ENCODE peak calls at places on chromosomes 11 and 22, in five cellular contexts. T, U, W, Y and J are unnamed samples.

GRCh38 chr11:32113637-32114203 is 22.8 kb downstream of the RCN1 start:
- DNase-seq in T (no peak), U (no peak), W (no peak), Y (no peak), J (no peak)

GRCh38 chr11:44973634-44974401 is 23.1 kb upstream of the TP53I11 start:
- DNase-seq in T (no peak), U (no peak), W (no peak), Y (no peak), J (no peak)

GRCh38 chr11:118277312-118277711 is 13.2 kb upstream of the MPZL2 start:
- DNase-seq in T (no peak), U (no peak), W (no peak), Y (no peak), J (peak; percentile 34)

GRCh38 chr11:32411937-32412615 is 23.3 kb downstream of the WT1 start:
- DNase-seq in T (no peak), U (no peak), W (no peak), Y (no peak), J (no peak)

GRCh38 chr11:68371176-68372041 is 59.0 kb downstream of the LRP5 start:
- DNase-seq in T (no peak), U (peak; percentile 66), W (peak; percentile 79), Y (no peak), J (no peak)

GRCh38 chr11:110287537-110287936 is 8.9 kb downstream of the RDX start:
- DNase-seq in T (no peak), U (no peak), W (peak; percentile 31), Y (no peak), J (no peak)

GRCh38 chr11:102320679-102321078 is 3.4 kb downstream of the BIRC3 start:
- DNase-seq in T (no peak), U (no peak), W (no peak), Y (no peak), J (no peak)

GRCh38 chr22:43811777-43812148 is 342 bp downstream of the EFCAB6 start:
- DNase-seq in T (no peak), U (no peak), W (peak; percentile 19), Y (no peak), J (no peak)

GRCh38 chr11:2186669-2187266 is 15.2 kb upstream of the TH start:
- DNase-seq in T (no peak), U (peak; percentile 47), W (peak; percentile 30), Y (no peak), J (no peak)

GRCh38 chr22:47203554-47203991 is 441.1 kb downstream of the TBC1D22A start:
- DNase-seq in T (no peak), U (no peak), W (no peak), Y (no peak), J (no peak)

GRCh38 chr11:30346068-30346688 is 23.3 kb downstream of the ARL14EP start:
- DNase-seq in T (peak; percentile 49), U (no peak), W (peak; percentile 72), Y (no peak), J (peak; percentile 24)

GRCh38 chr11:62988281-62988680 is 3.5 kb upstream of the SLC22A6 start:
- DNase-seq in T (no peak), U (no peak), W (no peak), Y (no peak), J (no peak)

GRCh38 chr11:2662024-2662312 is 37.8 kb downstream of the KCNQ1OT1 start:
- DNase-seq in T (no peak), U (no peak), W (no peak), Y (no peak), J (no peak)

GRCh38 chr11:84855846-84856245 is 771.3 kb downstream of the DLG2 start:
- DNase-seq in T (peak; percentile 11), U (no peak), W (no peak), Y (no peak), J (no peak)

GRCh38 chr22:50548046-50548912 is 2.6 kb downstream of the KLHDC7B start:
- DNase-seq in T (no peak), U (peak; percentile 67), W (no peak), Y (no peak), J (peak; percentile 76)

GRCh38 chr22:49301398-49302149 is 526.1 kb downstream of the BRD1 start:
- DNase-seq in T (no peak), U (no peak), W (no peak), Y (no peak), J (no peak)

GRCh38 chr22:45994516-45995404 is 17.8 kb upstream of the WNT7B start:
- DNase-seq in T (no peak), U (peak; percentile 81), W (peak; percentile 39), Y (peak; percentile 87), J (peak; percentile 83)

GRCh38 chr11:61496602-61497400 is 11.7 kb upstream of the LRRC10B start:
- DNase-seq in T (no peak), U (no peak), W (no peak), Y (no peak), J (no peak)

GRCh38 chr11:44260081-44260480 is 49.9 kb downstream of the ALX4 start:
- DNase-seq in T (no peak), U (no peak), W (peak; percentile 75), Y (no peak), J (no peak)

GRCh38 chr11:17921620-17922473 is 91.0 kb downstream of the SERGEF start:
- DNase-seq in T (no peak), U (no peak), W (no peak), Y (no peak), J (no peak)

GRCh38 chr11:35791088-35791958 is 128.7 kb downstream of the TRIM44 start:
- DNase-seq in T (no peak), U (no peak), W (no peak), Y (no peak), J (no peak)

GRCh38 chr22:44677299-44678244 is 24.4 kb upstream of the PRR5 start:
- DNase-seq in T (no peak), U (no peak), W (no peak), Y (no peak), J (no peak)

GRCh38 chr11:9428706-9429105 is 32.1 kb upstream of the ZNF143 start:
- DNase-seq in T (no peak), U (no peak), W (no peak), Y (no peak), J (no peak)

GRCh38 chr22:44391481-44392445 is 79.0 kb upstream of the SHISAL1 start:
- DNase-seq in T (no peak), U (no peak), W (no peak), Y (no peak), J (no peak)

GRCh38 chr11:7577226-7577882 is 63.6 kb downstream of the PPFIBP2 start:
- DNase-seq in T (no peak), U (no peak), W (no peak), Y (no peak), J (no peak)

GRCh38 chr11:32613500-32614151 is 30.0 kb downstream of the EIF3M start:
- DNase-seq in T (no peak), U (no peak), W (no peak), Y (no peak), J (no peak)

GRCh38 chr11:129143335-129143734 is 48.8 kb downstream of the ARHGAP32 start:
- DNase-seq in T (peak; percentile 97), U (no peak), W (no peak), Y (peak; percentile 54), J (no peak)

DNA sequence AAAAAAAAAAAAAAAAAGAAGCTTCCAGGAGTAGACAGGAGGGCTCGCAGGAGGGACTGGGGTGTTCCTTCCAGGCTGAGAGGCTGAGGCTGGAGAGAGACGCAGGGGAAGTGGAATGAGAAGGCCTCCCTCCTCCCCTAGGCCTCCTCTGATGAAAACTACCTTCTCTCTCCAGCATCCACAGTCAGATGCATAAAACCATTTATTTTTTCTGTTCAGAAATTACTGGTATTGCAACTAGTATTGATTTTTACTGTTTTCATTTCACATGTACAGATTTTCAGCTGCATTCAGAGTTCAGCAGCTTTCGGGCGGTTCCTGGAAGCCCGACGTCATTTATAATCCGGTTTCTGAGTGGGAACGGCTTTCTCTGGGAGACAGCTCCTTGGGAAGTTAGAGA is 6.8 kb upstream of the NFAM1 start:
- DNase-seq in T (no peak), U (no peak), W (no peak), Y (no peak), J (no peak)
- TF ChIP-seq CTCF in T (no peak), U (no peak), W (no peak), Y (no peak), J (no peak)

DNA sequence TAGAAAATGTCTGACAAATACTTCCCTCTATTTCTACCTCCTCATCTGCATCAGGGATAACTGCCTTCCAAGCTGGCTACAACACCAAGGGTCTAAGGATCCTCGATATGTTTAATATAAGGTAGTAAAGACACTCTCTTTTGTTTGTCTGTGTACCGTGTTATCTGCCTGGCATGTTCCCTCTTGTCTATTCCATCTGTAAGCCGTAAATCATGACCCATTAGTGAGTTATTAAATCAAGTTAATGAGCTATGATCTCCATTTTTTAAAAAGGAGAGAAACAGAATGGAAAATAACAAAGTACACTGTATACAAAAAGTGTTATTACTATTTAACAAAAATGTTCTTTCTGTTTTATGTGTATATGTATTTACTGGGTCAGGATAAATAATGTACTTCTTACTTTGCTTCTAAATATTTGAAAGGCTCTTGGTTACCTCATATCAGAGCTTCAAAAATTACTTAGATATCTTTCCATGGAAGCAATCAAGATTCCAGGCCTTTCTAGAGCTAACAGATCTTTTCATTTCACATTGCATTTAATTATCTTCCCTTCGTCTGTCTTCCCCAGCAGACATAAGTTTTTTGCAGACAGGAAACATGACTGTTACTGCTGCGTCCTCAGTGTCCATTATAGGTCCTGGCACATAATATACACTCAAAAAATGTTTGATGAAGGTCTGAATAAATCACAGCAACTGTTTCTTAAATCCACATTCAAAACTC is 342.6 kb upstream of the CCDC90B start:
- DNase-seq in T (no peak), U (no peak), W (no peak), Y (no peak), J (no peak)
- TF ChIP-seq CTCF in T (no peak), U (no peak), W (no peak), Y (no peak), J (no peak)

GRCh38 chr22:26377170-26377825 is 51.8 kb upstream of the ASPHD2 start:
- DNase-seq in T (no peak), U (no peak), W (no peak), Y (no peak), J (no peak)
- TF ChIP-seq CTCF in T (peak; percentile 22), U (no peak), W (no peak), Y (no peak), J (peak; percentile 6)

DNA sequence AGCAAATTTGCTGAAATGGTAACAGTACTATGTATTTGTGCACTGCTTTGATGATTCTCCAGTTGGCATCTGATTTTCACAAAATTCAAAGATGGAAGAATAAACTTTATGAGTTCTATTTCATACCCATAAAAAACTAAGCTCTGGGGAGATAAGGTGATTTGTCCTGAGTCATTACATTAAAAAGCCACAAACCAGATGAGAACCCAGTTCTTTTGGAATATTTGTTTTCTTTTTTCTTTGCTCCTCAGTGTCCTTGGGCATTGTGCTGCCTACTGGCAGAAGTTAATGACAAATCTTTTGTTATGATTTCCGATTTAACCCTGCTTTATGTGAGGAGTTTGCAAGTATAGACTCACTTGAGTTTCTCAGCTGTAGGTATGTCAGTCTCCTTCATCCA is 45.4 kb upstream of the AMOTL1 start:
- DNase-seq in T (no peak), U (no peak), W (no peak), Y (no peak), J (no peak)
- TF ChIP-seq CTCF in T (no peak), U (no peak), W (no peak), Y (no peak), J (no peak)

GRCh38 chr11:14190992-14191773 is 167.8 kb downstream of the RRAS2 start:
- DNase-seq in T (no peak), U (no peak), W (peak; percentile 36), Y (no peak), J (no peak)
- TF ChIP-seq CTCF in T (no peak), U (no peak), W (no peak), Y (no peak), J (no peak)

GRCh38 chr11:66283461-66284105 is 5.4 kb downstream of the YIF1A start:
- DNase-seq in T (no peak), U (no peak), W (no peak), Y (no peak), J (no peak)
- TF ChIP-seq CTCF in T (no peak), U (no peak), W (no peak), Y (no peak), J (no peak)